ENCODE peak calls at places on chromosomes 6 and 20, in seven cellular contexts. One of them, this sample, is unnamed. For H3K4me1, the result is how much of the 10 kb centered on the place peaks cover.

GRCh38 chr20:41374568-41374920 is 7.9 kb upstream of the EMILIN3 start:
- DNase-seq in BE2C: no peak
- DNase-seq in tibial nerve: no peak
- DNase-seq in SJSA1: no peak
- DNase-seq in CD4-positive, alpha-beta memory T cell: no peak
- DNase-seq in left ventricle myocardium inferior: no peak
- DNase-seq in pancreas: no peak
- DNase-seq in this sample: no peak

GRCh38 chr6:3340891-3341290 is 82.1 kb downstream of the PSMG4 start:
- DNase-seq in BE2C: no peak
- DNase-seq in tibial nerve: no peak
- DNase-seq in SJSA1: no peak
- DNase-seq in CD4-positive, alpha-beta memory T cell: no peak
- DNase-seq in left ventricle myocardium inferior: no peak
- DNase-seq in pancreas: no peak
- DNase-seq in this sample: no peak

GRCh38 chr6:37874726-37875125 is 55.2 kb downstream of the ZFAND3 start:
- DNase-seq in BE2C: no peak
- DNase-seq in tibial nerve: no peak
- DNase-seq in SJSA1: no peak
- DNase-seq in CD4-positive, alpha-beta memory T cell: no peak
- DNase-seq in left ventricle myocardium inferior: no peak
- DNase-seq in pancreas: no peak
- DNase-seq in this sample: no peak

GRCh38 chr20:37567331-37567665 is 39.6 kb upstream of the BLCAP start:
- DNase-seq in BE2C: no peak
- DNase-seq in tibial nerve: no peak
- DNase-seq in SJSA1: no peak
- DNase-seq in CD4-positive, alpha-beta memory T cell: no peak
- DNase-seq in left ventricle myocardium inferior: no peak
- DNase-seq in pancreas: no peak
- DNase-seq in this sample: no peak

GRCh38 chr6:111866857-111867256 is 6.4 kb downstream of the FYN start:
- DNase-seq in BE2C: no peak
- DNase-seq in tibial nerve: no peak
- DNase-seq in SJSA1: no peak
- DNase-seq in CD4-positive, alpha-beta memory T cell: no peak
- DNase-seq in left ventricle myocardium inferior: no peak
- DNase-seq in pancreas: no peak
- DNase-seq in this sample: no peak

GRCh38 chr6:38387994-38388393 is 251.7 kb downstream of the BTBD9 start:
- DNase-seq in BE2C: no peak
- DNase-seq in tibial nerve: peak
- DNase-seq in SJSA1: no peak
- DNase-seq in CD4-positive, alpha-beta memory T cell: no peak
- DNase-seq in left ventricle myocardium inferior: no peak
- DNase-seq in pancreas: no peak
- DNase-seq in this sample: no peak

GRCh38 chr6:44805239-44805849 is 417.8 kb downstream of the CDC5L start:
- DNase-seq in BE2C: no peak
- DNase-seq in tibial nerve: no peak
- DNase-seq in SJSA1: no peak
- DNase-seq in CD4-positive, alpha-beta memory T cell: no peak
- DNase-seq in left ventricle myocardium inferior: no peak
- DNase-seq in pancreas: no peak
- DNase-seq in this sample: no peak

GRCh38 chr6:109373762-109374161 is 8.5 kb downstream of the CD164 start:
- DNase-seq in BE2C: no peak
- DNase-seq in tibial nerve: no peak
- DNase-seq in SJSA1: no peak
- DNase-seq in CD4-positive, alpha-beta memory T cell: no peak
- DNase-seq in left ventricle myocardium inferior: no peak
- DNase-seq in pancreas: no peak
- DNase-seq in this sample: no peak

GRCh38 chr6:49541210-49541724 is 9.2 kb upstream of the C6orf141 start:
- DNase-seq in BE2C: no peak
- DNase-seq in tibial nerve: no peak
- DNase-seq in SJSA1: peak
- DNase-seq in CD4-positive, alpha-beta memory T cell: no peak
- DNase-seq in left ventricle myocardium inferior: no peak
- DNase-seq in pancreas: no peak
- DNase-seq in this sample: no peak

GRCh38 chr20:53934421-53935352 is 135.7 kb downstream of the BCAS1 start:
- DNase-seq in BE2C: no peak
- DNase-seq in tibial nerve: no peak
- DNase-seq in SJSA1: peak
- DNase-seq in CD4-positive, alpha-beta memory T cell: no peak
- DNase-seq in left ventricle myocardium inferior: peak
- DNase-seq in pancreas: no peak
- DNase-seq in this sample: no peak

GRCh38 chr6:169843110-169843509 is 91.7 kb downstream of the ERMARD start:
- DNase-seq in BE2C: no peak
- DNase-seq in tibial nerve: no peak
- DNase-seq in SJSA1: no peak
- DNase-seq in CD4-positive, alpha-beta memory T cell: no peak
- DNase-seq in left ventricle myocardium inferior: no peak
- DNase-seq in pancreas: no peak
- DNase-seq in this sample: no peak

GRCh38 chr6:134295953-134296553 is 21.9 kb downstream of the SGK1 start:
- DNase-seq in BE2C: no peak
- DNase-seq in tibial nerve: peak
- DNase-seq in SJSA1: peak
- DNase-seq in CD4-positive, alpha-beta memory T cell: no peak
- DNase-seq in left ventricle myocardium inferior: no peak
- DNase-seq in pancreas: no peak
- DNase-seq in this sample: no peak

GRCh38 chr6:146905313-146905712 is 298.9 kb upstream of the STXBP5 start:
- DNase-seq in BE2C: peak
- DNase-seq in tibial nerve: peak
- DNase-seq in SJSA1: peak
- DNase-seq in CD4-positive, alpha-beta memory T cell: no peak
- DNase-seq in left ventricle myocardium inferior: no peak
- DNase-seq in pancreas: peak
- DNase-seq in this sample: no peak

GRCh38 chr20:43988867-43989266 is 74.2 kb downstream of the TOX2 start:
- DNase-seq in BE2C: no peak
- DNase-seq in tibial nerve: no peak
- DNase-seq in SJSA1: no peak
- DNase-seq in CD4-positive, alpha-beta memory T cell: no peak
- DNase-seq in left ventricle myocardium inferior: no peak
- DNase-seq in pancreas: no peak
- DNase-seq in this sample: no peak

GRCh38 chr6:119586250-119586882 is 236.8 kb upstream of the MAN1A1 start:
- DNase-seq in BE2C: no peak
- DNase-seq in tibial nerve: no peak
- DNase-seq in SJSA1: no peak
- DNase-seq in CD4-positive, alpha-beta memory T cell: no peak
- DNase-seq in left ventricle myocardium inferior: no peak
- DNase-seq in pancreas: no peak
- DNase-seq in this sample: no peak

GRCh38 chr20:43416591-43417228 is 41.0 kb upstream of the SRSF6 start:
- DNase-seq in BE2C: no peak
- DNase-seq in tibial nerve: no peak
- DNase-seq in SJSA1: no peak
- DNase-seq in CD4-positive, alpha-beta memory T cell: no peak
- DNase-seq in left ventricle myocardium inferior: no peak
- DNase-seq in pancreas: no peak
- DNase-seq in this sample: no peak

GRCh38 chr6:11730645-11731044 is 48.0 kb downstream of the ADTRP start:
- DNase-seq in BE2C: no peak
- DNase-seq in tibial nerve: no peak
- DNase-seq in SJSA1: no peak
- DNase-seq in CD4-positive, alpha-beta memory T cell: no peak
- DNase-seq in left ventricle myocardium inferior: no peak
- DNase-seq in pancreas: no peak
- DNase-seq in this sample: no peak

GRCh38 chr6:37209461-37210205 is 39.7 kb downstream of the PIM1 start:
- DNase-seq in BE2C: no peak
- DNase-seq in tibial nerve: no peak
- DNase-seq in SJSA1: no peak
- DNase-seq in CD4-positive, alpha-beta memory T cell: peak
- DNase-seq in left ventricle myocardium inferior: no peak
- DNase-seq in pancreas: no peak
- DNase-seq in this sample: no peak

GRCh38 chr6:13725570-13725969 is 13.9 kb upstream of the RANBP9 start:
- DNase-seq in BE2C: no peak
- DNase-seq in tibial nerve: no peak
- DNase-seq in SJSA1: no peak
- DNase-seq in CD4-positive, alpha-beta memory T cell: peak
- DNase-seq in left ventricle myocardium inferior: no peak
- DNase-seq in pancreas: no peak
- DNase-seq in this sample: no peak

GRCh38 chr6:166005846-166006592 is 161.6 kb downstream of the TBXT start:
- DNase-seq in BE2C: peak
- DNase-seq in tibial nerve: no peak
- DNase-seq in SJSA1: peak
- DNase-seq in CD4-positive, alpha-beta memory T cell: no peak
- DNase-seq in left ventricle myocardium inferior: peak
- DNase-seq in pancreas: peak
- DNase-seq in this sample: peak
- H3K4me3 ChIP-seq in BE2C: peak
- H3K4me3 ChIP-seq in tibial nerve: peak
- H3K4me3 ChIP-seq in SJSA1: peak
- H3K4me3 ChIP-seq in CD4-positive, alpha-beta memory T cell: no peak
- H3K4me3 ChIP-seq in left ventricle myocardium inferior: peak
- H3K4me3 ChIP-seq in pancreas: peak
- H3K4me3 ChIP-seq in this sample: no peak

GRCh38 chr6:33278810-33279209 is 1.9 kb downstream of the B3GALT4 start:
- DNase-seq in BE2C: no peak
- DNase-seq in tibial nerve: no peak
- DNase-seq in SJSA1: no peak
- DNase-seq in CD4-positive, alpha-beta memory T cell: no peak
- DNase-seq in left ventricle myocardium inferior: no peak
- DNase-seq in pancreas: no peak
- DNase-seq in this sample: no peak
- H3K4me1 ChIP-seq in BE2C: under half
- H3K4me1 ChIP-seq in tibial nerve: under half
- H3K4me1 ChIP-seq in SJSA1: under half
- H3K4me1 ChIP-seq in CD4-positive, alpha-beta memory T cell: half or more
- H3K4me1 ChIP-seq in left ventricle myocardium inferior: half or more
- H3K4me1 ChIP-seq in pancreas: under half
- H3K4me1 ChIP-seq in this sample: under half

GRCh38 chr20:45898285-45898684 is 7.2 kb downstream of the CTSA start:
- DNase-seq in BE2C: no peak
- DNase-seq in tibial nerve: no peak
- DNase-seq in SJSA1: no peak
- DNase-seq in CD4-positive, alpha-beta memory T cell: no peak
- DNase-seq in left ventricle myocardium inferior: no peak
- DNase-seq in pancreas: no peak
- DNase-seq in this sample: no peak

GRCh38 chr20:45899041-45899835 is 8.1 kb downstream of the CTSA start:
- DNase-seq in BE2C: no peak
- DNase-seq in tibial nerve: no peak
- DNase-seq in SJSA1: no peak
- DNase-seq in CD4-positive, alpha-beta memory T cell: no peak
- DNase-seq in left ventricle myocardium inferior: no peak
- DNase-seq in pancreas: no peak
- DNase-seq in this sample: no peak

GRCh38 chr20:45905505-45906079 is 6.4 kb downstream of the PLTP start:
- DNase-seq in BE2C: no peak
- DNase-seq in tibial nerve: no peak
- DNase-seq in SJSA1: peak
- DNase-seq in CD4-positive, alpha-beta memory T cell: no peak
- DNase-seq in left ventricle myocardium inferior: no peak
- DNase-seq in pancreas: no peak
- DNase-seq in this sample: no peak

GRCh38 chr20:45904583-45905504 is 7.1 kb downstream of the PLTP start:
- DNase-seq in BE2C: no peak
- DNase-seq in tibial nerve: no peak
- DNase-seq in SJSA1: no peak
- DNase-seq in CD4-positive, alpha-beta memory T cell: no peak
- DNase-seq in left ventricle myocardium inferior: no peak
- DNase-seq in pancreas: no peak
- DNase-seq in this sample: no peak

DNA sequence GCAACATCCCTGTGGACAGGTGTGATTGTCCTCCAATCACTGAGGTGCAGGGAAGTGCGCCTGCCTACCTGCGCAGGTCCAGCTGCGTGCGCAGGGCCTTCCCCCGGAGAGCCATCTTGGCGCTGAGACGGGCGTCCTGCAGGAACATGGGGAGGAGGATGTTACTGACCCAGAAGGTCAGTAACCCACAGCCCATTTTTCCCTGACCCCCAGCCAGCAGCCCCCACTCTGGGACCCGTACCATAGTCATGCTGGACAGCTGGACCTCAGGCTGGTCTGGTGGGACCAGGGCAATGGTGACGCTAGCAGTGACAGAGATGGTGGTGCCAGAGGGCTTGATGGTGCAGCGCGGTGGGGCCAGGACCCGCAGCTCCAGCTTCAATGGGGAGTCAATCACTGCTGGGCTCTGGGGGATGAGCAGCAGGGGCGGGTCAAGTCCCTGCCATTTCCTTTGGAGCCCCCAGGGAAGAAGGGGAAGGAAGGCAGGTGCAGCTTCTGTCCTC is 9.7 kb downstream of the PLTP start:
- DNase-seq in BE2C: no peak
- DNase-seq in tibial nerve: no peak
- DNase-seq in SJSA1: no peak
- DNase-seq in CD4-positive, alpha-beta memory T cell: no peak
- DNase-seq in left ventricle myocardium inferior: no peak
- DNase-seq in pancreas: no peak
- DNase-seq in this sample: no peak
- H3K4me3 ChIP-seq in BE2C: no peak
- H3K4me3 ChIP-seq in tibial nerve: no peak
- H3K4me3 ChIP-seq in SJSA1: no peak
- H3K4me3 ChIP-seq in CD4-positive, alpha-beta memory T cell: no peak
- H3K4me3 ChIP-seq in left ventricle myocardium inferior: no peak
- H3K4me3 ChIP-seq in pancreas: no peak
- H3K4me3 ChIP-seq in this sample: no peak

DNA sequence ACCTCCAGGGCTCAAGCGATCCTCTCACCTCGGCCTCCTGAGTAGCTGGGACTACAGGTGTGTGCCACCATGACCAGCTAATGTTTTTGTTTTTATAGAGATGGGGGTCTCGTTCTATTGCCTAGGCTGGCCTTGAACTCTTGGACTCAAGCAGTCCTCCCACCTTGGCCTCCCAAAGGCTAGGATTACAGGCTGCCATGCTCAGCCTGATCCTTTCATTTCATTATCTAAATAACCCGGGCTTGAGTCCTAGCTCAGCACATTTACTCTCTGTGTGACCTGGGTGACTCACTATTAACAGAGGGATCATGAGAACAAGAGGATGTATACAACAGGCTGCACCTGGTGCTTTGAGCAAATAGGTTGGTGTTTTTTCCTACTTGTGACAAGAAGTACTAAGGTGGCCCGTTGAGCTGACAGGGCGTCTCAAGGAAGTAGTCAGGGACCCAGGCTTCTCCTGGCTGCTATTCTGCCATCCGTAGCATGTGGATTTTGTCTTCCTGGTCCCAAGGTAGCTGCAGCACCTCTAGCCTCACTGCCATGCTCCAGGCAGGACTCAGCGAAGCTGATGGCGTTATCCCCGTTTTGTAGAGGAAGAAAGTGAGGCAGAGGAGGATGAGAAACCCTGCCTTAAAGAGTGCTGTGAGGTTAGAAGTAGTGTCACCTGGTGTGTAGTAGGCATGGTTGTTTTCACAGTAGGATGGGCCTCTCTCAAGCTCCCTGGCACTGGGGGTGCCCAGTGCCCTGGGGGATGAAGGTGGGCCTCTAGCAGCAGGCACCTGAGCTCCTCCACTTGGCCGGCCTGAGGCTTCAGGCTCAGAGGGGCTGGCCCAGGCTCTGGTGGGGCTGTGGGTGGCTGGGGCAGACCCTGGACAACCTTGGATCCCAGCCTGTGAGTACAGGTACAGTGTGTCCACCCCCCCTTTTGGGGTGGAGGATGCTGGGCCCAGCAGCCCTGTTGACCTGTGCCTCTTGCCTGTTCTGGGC is 62.4 kb downstream of the ADNP start:
- DNase-seq in BE2C: no peak
- DNase-seq in tibial nerve: no peak
- DNase-seq in SJSA1: no peak
- DNase-seq in CD4-positive, alpha-beta memory T cell: no peak
- DNase-seq in left ventricle myocardium inferior: no peak
- DNase-seq in pancreas: no peak
- DNase-seq in this sample: no peak
- H3K4me1 ChIP-seq in BE2C: under half
- H3K4me1 ChIP-seq in tibial nerve: under half
- H3K4me1 ChIP-seq in SJSA1: under half
- H3K4me1 ChIP-seq in CD4-positive, alpha-beta memory T cell: under half
- H3K4me1 ChIP-seq in left ventricle myocardium inferior: under half
- H3K4me1 ChIP-seq in pancreas: under half
- H3K4me1 ChIP-seq in this sample: under half